ENCODE peak calls at places on chromosomes 12 and 14, in seven cellular contexts. W, D, H, P, J, O and A are unnamed samples. For H3K4me1, the result is how much of the 10 kb centered on the place peaks cover.

GRCh38 chr12:120485914-120486881 is 9.7 kb upstream of the DYNLL1 start:
- DNase-seq in W (no peak), D (no peak), H (no peak), P (no peak), J (no peak), O (no peak), A (no peak)

GRCh38 chr14:59882957-59883356 is 12.4 kb upstream of the RTN1 start:
- DNase-seq in W (no peak), D (no peak), H (no peak), P (no peak), J (peak), O (no peak), A (no peak)

GRCh38 chr12:84172823-84173424 is 739.7 kb downstream of the SLC6A15 start:
- DNase-seq in W (no peak), D (no peak), H (no peak), P (no peak), J (no peak), O (no peak), A (no peak)

GRCh38 chr14:58824106-58824505 is 186.3 kb downstream of the DACT1 start:
- DNase-seq in W (no peak), D (no peak), H (no peak), P (no peak), J (no peak), O (no peak), A (no peak)

GRCh38 chr12:61137677-61138380 is 1122.4 kb upstream of the USP15 start:
- DNase-seq in W (no peak), D (no peak), H (no peak), P (no peak), J (no peak), O (no peak), A (no peak)

GRCh38 chr14:21025374-21026151 is 702 bp upstream of the NDRG2 start:
- DNase-seq in W (peak), D (peak), H (peak), P (peak), J (peak), O (peak), A (peak)

GRCh38 chr12:115752913-115753726 is 524.4 kb downstream of the MED13L start:
- DNase-seq in W (peak), D (peak), H (peak), P (no peak), J (peak), O (peak), A (no peak)

GRCh38 chr12:25769076-25769945 is 189.2 kb upstream of the RASSF8 start:
- DNase-seq in W (no peak), D (no peak), H (no peak), P (no peak), J (no peak), O (peak), A (no peak)

GRCh38 chr14:75440733-75441474 is 13.1 kb downstream of the JDP2 start:
- DNase-seq in W (peak), D (no peak), H (peak), P (no peak), J (no peak), O (no peak), A (peak)

GRCh38 chr12:86138770-86139169 is 117.4 kb downstream of the MGAT4C start:
- DNase-seq in W (no peak), D (no peak), H (no peak), P (no peak), J (no peak), O (no peak), A (no peak)

GRCh38 chr12:92602476-92602875 is 100.3 kb upstream of the PLEKHG7 start:
- DNase-seq in W (no peak), D (no peak), H (no peak), P (no peak), J (no peak), O (peak), A (no peak)

GRCh38 chr14:90539496-90539775 is 142.6 kb downstream of the CALM1 start:
- DNase-seq in W (no peak), D (no peak), H (no peak), P (no peak), J (no peak), O (no peak), A (no peak)

GRCh38 chr14:51176819-51177218 is 63.2 kb upstream of the TMX1 start:
- DNase-seq in W (no peak), D (no peak), H (no peak), P (no peak), J (peak), O (no peak), A (no peak)

GRCh38 chr12:6118891-6119568 is 5.4 kb downstream of the VWF start:
- DNase-seq in W (no peak), D (no peak), H (no peak), P (no peak), J (no peak), O (no peak), A (no peak)

GRCh38 chr12:75690556-75690955 is 179.1 kb upstream of the KRR1 start:
- DNase-seq in W (no peak), D (no peak), H (no peak), P (no peak), J (no peak), O (no peak), A (no peak)

GRCh38 chr14:85131523-85131922 is 398.4 kb upstream of the FLRT2 start:
- DNase-seq in W (no peak), D (no peak), H (peak), P (no peak), J (peak), O (peak), A (no peak)

GRCh38 chr12:48794870-48795269 is 6.0 kb upstream of the ADCY6 start:
- DNase-seq in W (no peak), D (no peak), H (peak), P (no peak), J (no peak), O (peak), A (no peak)

GRCh38 chr14:22850944-22851790 is 14.8 kb downstream of the MMP14 start:
- DNase-seq in W (peak), D (no peak), H (no peak), P (peak), J (no peak), O (peak), A (peak)

GRCh38 chr12:25827747-25828146 is 130.7 kb upstream of the RASSF8 start:
- DNase-seq in W (no peak), D (no peak), H (no peak), P (no peak), J (no peak), O (no peak), A (no peak)

GRCh38 chr12:71476513-71476912 is 36.9 kb downstream of the LGR5 start:
- DNase-seq in W (no peak), D (no peak), H (no peak), P (no peak), J (no peak), O (no peak), A (no peak)

GRCh38 chr14:61064210-61064609 is 83.2 kb downstream of the SLC38A6 start:
- DNase-seq in W (no peak), D (no peak), H (no peak), P (no peak), J (no peak), O (no peak), A (no peak)

GRCh38 chr14:82270286-82270685 is 736.6 kb upstream of the SEL1L start:
- DNase-seq in W (no peak), D (no peak), H (no peak), P (no peak), J (no peak), O (no peak), A (no peak)

GRCh38 chr12:58920102-58920955 is at the start of gene LRIG3:
- DNase-seq in W (peak), D (peak), H (peak), P (peak), J (peak), O (peak), A (peak)

GRCh38 chr12:77064891-77065360 is 443 bp downstream of the E2F7 start:
- DNase-seq in W (no peak), D (no peak), H (no peak), P (peak), J (peak), O (no peak), A (peak)

GRCh38 chr12:67482751-67483661 is 165.5 kb upstream of the DYRK2 start:
- DNase-seq in W (peak), D (no peak), H (no peak), P (peak), J (no peak), O (peak), A (peak)

GRCh38 chr14:91113829-91114078 is at the start of gene DGLUCY:
- DNase-seq in W (peak), D (no peak), H (no peak), P (peak), J (no peak), O (peak), A (peak)

GRCh38 chr12:130301577-130301976 is 36.1 kb upstream of the PIWIL1 start:
- DNase-seq in W (no peak), D (no peak), H (no peak), P (no peak), J (no peak), O (no peak), A (no peak)

GRCh38 chr12:95326450-95326849 is 108.8 kb downstream of the VEZT start:
- DNase-seq in W (no peak), D (no peak), H (no peak), P (no peak), J (no peak), O (no peak), A (no peak)

GRCh38 chr14:54568821-54569591 is 2.1 kb downstream of the SAMD4A start:
- DNase-seq in W (peak), D (no peak), H (no peak), P (no peak), J (peak), O (peak), A (peak)

GRCh38 chr12:50840809-50841487 is 1.8 kb upstream of the TMPRSS12 start:
- DNase-seq in W (no peak), D (no peak), H (no peak), P (no peak), J (no peak), O (no peak), A (no peak)

GRCh38 chr14:74223016-74223415 is 16.2 kb upstream of the VSX2 start:
- DNase-seq in W (no peak), D (no peak), H (no peak), P (no peak), J (no peak), O (no peak), A (peak)

GRCh38 chr12:26935636-26936378 is 2.0 kb downstream of the INTS13 start:
- DNase-seq in W (no peak), D (no peak), H (no peak), P (no peak), J (no peak), O (no peak), A (no peak)

GRCh38 chr12:116524964-116525379 is 34.2 kb upstream of the MAP1LC3B2 start:
- DNase-seq in W (peak), D (no peak), H (peak), P (no peak), J (peak), O (no peak), A (no peak)

DNA sequence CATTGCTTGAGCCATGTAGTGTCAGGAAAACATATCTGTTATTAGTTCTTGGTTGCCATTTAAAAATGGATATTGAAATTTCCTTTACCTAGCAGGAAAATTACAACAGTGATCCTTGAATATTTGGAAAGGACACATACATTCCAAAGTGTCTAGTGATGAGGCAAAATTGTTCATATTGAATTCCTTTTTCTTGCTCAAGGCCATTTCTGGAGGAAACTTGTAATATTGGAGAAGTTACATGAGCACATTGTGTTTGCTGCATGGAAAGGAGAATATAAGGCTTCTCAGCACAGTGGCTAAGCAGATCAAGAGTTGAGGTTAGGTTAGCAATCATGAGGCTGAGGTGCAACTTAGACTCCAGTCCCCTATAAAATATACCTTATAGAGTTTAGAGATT is 121.9 kb downstream of the PDE3A start:
- DNase-seq in W (no peak), D (no peak), H (no peak), P (no peak), J (no peak), O (no peak), A (no peak)
- H3K4me1 ChIP-seq in W (under half), D (under half), H (under half), P (under half), J (under half), O (under half), A (under half)

DNA sequence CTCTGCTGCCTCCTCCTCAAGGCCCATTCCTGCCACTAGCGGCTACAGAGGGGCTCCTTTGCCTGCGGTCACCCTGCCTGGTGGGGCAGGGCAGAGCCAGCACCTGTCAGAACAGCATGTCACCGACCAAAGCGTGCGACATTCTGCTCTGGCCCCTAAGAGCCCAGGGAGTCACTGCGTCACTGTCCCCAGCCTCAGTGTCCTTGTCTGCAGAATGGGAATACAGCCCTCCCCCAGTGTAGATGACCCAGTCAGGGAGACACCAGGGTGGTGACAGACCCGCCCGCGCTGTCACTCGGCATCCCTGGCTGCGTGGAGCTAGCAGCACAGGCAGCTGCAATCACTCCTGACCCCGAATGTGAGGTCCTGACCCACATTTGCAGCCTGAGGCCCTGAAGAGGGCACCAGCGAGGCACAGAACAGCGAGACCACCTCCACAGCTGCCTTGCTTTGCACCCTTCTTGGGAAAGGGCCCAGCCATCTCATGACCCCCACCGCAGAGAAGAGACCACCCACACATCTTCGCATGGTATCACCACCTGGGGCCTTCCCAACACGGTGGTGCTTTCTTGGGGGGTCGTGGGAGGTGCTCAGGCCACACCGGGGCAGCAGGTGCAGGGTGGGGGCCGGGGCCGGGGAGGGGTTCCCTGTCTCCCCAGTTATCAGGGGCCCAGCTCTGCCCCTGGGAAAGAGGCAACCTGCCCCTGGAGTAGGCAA is 2.5 kb downstream of the AHNAK2 start:
- DNase-seq in W (no peak), D (no peak), H (peak), P (peak), J (peak), O (peak), A (peak)
- H3K4me1 ChIP-seq in W (under half), D (under half), H (under half), P (half or more), J (under half), O (under half), A (half or more)

DNA sequence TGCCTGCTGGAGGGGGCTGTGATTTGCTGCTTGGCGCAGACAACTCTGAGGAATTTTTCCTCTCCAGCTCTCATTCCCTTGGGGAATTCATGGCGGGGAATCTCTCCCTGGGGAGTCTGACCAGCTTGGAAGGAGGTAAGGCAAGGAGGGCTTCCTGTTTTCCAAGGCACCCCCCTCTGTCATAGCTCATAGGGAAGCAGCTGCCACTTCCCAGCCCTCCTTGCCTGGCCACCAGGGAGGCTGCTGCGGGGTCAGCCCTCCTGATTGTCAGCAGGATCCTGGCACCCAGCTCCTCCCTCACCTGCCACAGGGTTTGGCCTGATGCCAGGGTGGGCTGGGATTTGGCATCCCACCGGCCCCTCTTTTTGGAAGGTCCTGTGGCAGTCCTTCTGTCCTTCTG is 74.8 kb downstream of the TSPAN9 start:
- DNase-seq in W (no peak), D (no peak), H (peak), P (no peak), J (peak), O (no peak), A (no peak)
- H3K4me1 ChIP-seq in W (under half), D (under half), H (under half), P (half or more), J (under half), O (under half), A (under half)

GRCh38 chr12:56160160-56160763 is 2.1 kb downstream of the MYL6 start:
- DNase-seq in W (no peak), D (no peak), H (no peak), P (no peak), J (no peak), O (no peak), A (no peak)

GRCh38 chr12:56158926-56159461 is 835 bp downstream of the MYL6 start:
- DNase-seq in W (peak), D (peak), H (peak), P (peak), J (peak), O (peak), A (peak)

GRCh38 chr12:56160894-56161667 is 2.9 kb downstream of the MYL6 start:
- DNase-seq in W (no peak), D (no peak), H (no peak), P (no peak), J (peak), O (no peak), A (no peak)

GRCh38 chr12:56158029-56158925 is at the start of gene MYL6:
- DNase-seq in W (peak), D (peak), H (peak), P (peak), J (peak), O (peak), A (peak)

DNA sequence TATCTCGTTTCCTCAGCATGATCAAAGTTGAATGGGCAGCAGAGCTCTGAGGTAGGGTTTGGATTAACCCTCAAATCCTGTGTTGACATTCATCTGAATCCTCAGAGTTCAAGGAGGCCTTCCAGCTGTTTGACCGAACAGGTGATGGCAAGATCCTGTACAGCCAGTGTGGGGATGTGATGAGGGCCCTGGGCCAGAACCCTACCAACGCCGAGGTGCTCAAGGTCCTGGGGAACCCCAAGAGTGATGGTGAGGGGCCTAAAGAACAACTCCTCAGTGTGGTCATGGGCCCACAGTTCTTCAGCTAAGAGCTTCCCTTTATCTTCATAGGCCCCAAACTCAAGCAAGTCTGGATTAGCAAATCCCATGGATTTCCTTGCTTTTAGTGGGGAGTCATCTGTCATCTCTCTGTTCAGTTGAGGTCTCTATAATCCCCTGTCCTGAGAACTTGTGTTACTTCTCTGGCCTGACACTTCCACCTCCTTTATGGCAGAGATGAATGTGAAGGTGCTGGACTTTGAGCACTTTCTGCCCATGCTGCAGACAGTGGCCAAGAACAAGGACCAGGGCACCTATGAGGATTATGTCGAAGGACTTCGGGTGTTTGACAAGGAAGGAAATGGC is 1.4 kb downstream of the MYL6 start:
- DNase-seq in W (no peak), D (no peak), H (no peak), P (no peak), J (no peak), O (no peak), A (no peak)
- H3K4me1 ChIP-seq in W (under half), D (under half), H (under half), P (under half), J (under half), O (under half), A (half or more)

GRCh38 chr12:108855284-108856169 is 1.9 kb downstream of the SSH1 start:
- DNase-seq in W (no peak), D (no peak), H (no peak), P (no peak), J (no peak), O (no peak), A (no peak)
- H3K4me1 ChIP-seq in W (under half), D (under half), H (under half), P (half or more), J (under half), O (under half), A (half or more)

DNA sequence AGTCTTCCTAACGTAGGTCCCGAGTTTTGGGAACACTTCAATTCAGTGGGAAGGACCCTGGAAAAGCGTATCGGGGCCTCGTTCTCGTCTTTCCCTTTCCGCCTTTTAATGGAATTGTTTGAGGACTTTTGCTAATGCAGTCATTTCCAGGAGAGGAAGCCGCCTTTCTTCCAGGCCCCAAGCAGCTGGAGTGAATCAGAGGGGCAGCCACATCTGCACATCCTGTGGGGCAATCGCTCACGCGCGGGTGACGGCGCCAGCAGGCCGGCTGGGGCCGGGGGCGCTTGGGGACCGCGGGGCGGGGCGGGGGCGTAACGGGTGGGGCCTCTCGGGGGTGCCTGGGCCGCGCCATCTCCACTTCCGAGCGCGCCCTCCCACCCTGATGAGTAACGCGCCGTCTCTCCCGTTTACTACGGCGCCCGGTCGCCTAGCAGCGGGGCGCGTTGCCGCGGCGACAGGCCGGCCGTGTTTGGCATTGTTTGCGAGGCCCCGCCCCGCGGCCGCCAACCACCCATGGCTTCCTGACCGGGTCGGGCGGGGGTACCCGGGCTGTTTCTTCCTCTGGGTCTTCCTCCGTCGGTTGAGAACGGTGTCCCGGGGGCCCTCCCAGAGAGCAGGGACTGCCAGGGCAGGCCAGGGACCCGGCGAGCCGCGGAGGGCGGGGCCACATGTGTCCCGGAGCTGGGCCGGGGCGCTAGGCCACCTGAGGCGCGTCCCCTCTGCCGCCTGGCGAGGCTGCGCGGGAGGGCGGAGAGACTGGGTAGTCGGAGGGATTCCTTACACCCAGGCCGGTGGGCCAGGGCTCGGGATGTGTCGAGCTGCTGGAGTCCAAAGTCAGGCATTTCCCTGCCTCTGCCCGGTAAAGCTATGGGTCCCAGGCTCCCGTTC is 2.3 kb downstream of the GSG1 start:
- DNase-seq in W (peak), D (peak), H (peak), P (peak), J (peak), O (peak), A (peak)
- H3K4me1 ChIP-seq in W (under half), D (under half), H (under half), P (half or more), J (under half), O (half or more), A (under half)

GRCh38 chr12:52189376-52190174 is 2.2 kb downstream of the KRT80 start:
- DNase-seq in W (no peak), D (no peak), H (no peak), P (no peak), J (no peak), O (no peak), A (no peak)
- H3K4me1 ChIP-seq in W (under half), D (under half), H (under half), P (half or more), J (under half), O (under half), A (half or more)